ENCODE peak calls at places on chromosome 18, in five cellular contexts. One of them, this sample, is unnamed.

GRCh38 chr18:22999212-22999611 is 66.1 kb downstream of the RBBP8 start:
- DNase-seq in mammary epithelial cell: no peak
- DNase-seq in right cardiac atrium: no peak
- DNase-seq in hepatocyte: no peak
- DNase-seq in pancreas: no peak
- DNase-seq in this sample: no peak

GRCh38 chr18:75679347-75679746 is 251.8 kb upstream of the SMIM21 start:
- DNase-seq in mammary epithelial cell: no peak
- DNase-seq in right cardiac atrium: peak
- DNase-seq in hepatocyte: no peak
- DNase-seq in pancreas: no peak
- DNase-seq in this sample: no peak

GRCh38 chr18:23761941-23762340 is 72.7 kb downstream of the LAMA3 start:
- DNase-seq in mammary epithelial cell: no peak
- DNase-seq in right cardiac atrium: no peak
- DNase-seq in hepatocyte: no peak
- DNase-seq in pancreas: no peak
- DNase-seq in this sample: no peak

GRCh38 chr18:63476666-63477065 is at the start of gene SERPINB5:
- DNase-seq in mammary epithelial cell: peak
- DNase-seq in right cardiac atrium: no peak
- DNase-seq in hepatocyte: no peak
- DNase-seq in pancreas: no peak
- DNase-seq in this sample: peak

GRCh38 chr18:43805646-43806194 is 528.4 kb upstream of the SYT4 start:
- DNase-seq in mammary epithelial cell: no peak
- DNase-seq in right cardiac atrium: peak
- DNase-seq in hepatocyte: no peak
- DNase-seq in pancreas: no peak
- DNase-seq in this sample: no peak

GRCh38 chr18:55396267-55396905 is 191.6 kb downstream of the TCF4 start:
- DNase-seq in mammary epithelial cell: no peak
- DNase-seq in right cardiac atrium: no peak
- DNase-seq in hepatocyte: no peak
- DNase-seq in pancreas: no peak
- DNase-seq in this sample: no peak

GRCh38 chr18:71784777-71785176 is 759.4 kb downstream of the CBLN2 start:
- DNase-seq in mammary epithelial cell: no peak
- DNase-seq in right cardiac atrium: no peak
- DNase-seq in hepatocyte: peak
- DNase-seq in pancreas: no peak
- DNase-seq in this sample: peak

GRCh38 chr18:24514439-24514838 is 54.0 kb downstream of the HRH4 start:
- DNase-seq in mammary epithelial cell: peak
- DNase-seq in right cardiac atrium: no peak
- DNase-seq in hepatocyte: no peak
- DNase-seq in pancreas: no peak
- DNase-seq in this sample: peak

GRCh38 chr18:39841133-39842041 is 2113.6 kb upstream of the PIK3C3 start:
- DNase-seq in mammary epithelial cell: peak
- DNase-seq in right cardiac atrium: peak
- DNase-seq in hepatocyte: peak
- DNase-seq in pancreas: peak
- DNase-seq in this sample: peak

GRCh38 chr18:62442391-62442790 is 80.4 kb upstream of the ZCCHC2 start:
- DNase-seq in mammary epithelial cell: no peak
- DNase-seq in right cardiac atrium: no peak
- DNase-seq in hepatocyte: no peak
- DNase-seq in pancreas: no peak
- DNase-seq in this sample: no peak

GRCh38 chr18:51988277-51988676 is 351.7 kb upstream of the DCC start:
- DNase-seq in mammary epithelial cell: no peak
- DNase-seq in right cardiac atrium: no peak
- DNase-seq in hepatocyte: no peak
- DNase-seq in pancreas: no peak
- DNase-seq in this sample: no peak

GRCh38 chr18:35949903-35950627 is 22.4 kb upstream of the RMP24 start:
- DNase-seq in mammary epithelial cell: peak
- DNase-seq in right cardiac atrium: peak
- DNase-seq in hepatocyte: peak
- DNase-seq in pancreas: peak
- DNase-seq in this sample: no peak

DNA sequence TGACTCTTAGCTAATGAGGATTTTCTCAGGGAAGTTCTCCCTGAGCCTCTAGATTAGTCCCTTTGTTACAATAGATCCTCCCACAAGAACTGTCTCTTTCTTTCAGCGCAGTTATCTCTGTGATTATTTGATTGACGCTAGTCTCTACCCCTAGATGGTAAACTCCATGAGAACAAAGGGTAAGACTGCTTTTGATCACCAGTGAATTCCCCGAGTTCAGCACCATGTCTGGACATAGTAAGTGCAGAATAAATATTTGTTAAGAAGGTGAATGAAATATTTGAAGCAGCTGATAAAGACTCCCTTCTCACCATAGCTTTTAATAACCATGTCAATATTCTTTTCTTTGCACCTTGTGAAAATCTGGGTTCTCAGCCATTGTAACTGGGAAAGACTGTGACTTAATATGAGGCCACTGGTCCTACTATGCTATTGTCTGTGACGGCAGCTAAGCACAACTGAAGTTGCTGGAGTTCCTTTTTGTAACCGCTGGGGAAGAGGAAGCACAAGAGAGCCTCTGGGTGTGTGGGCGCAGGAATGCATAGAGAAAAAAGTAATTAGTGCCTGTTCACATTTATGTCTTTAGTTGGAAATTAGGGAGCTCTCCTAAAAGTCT is 214.7 kb downstream of the TGIF1 start:
- DNase-seq in mammary epithelial cell: no peak
- DNase-seq in right cardiac atrium: no peak
- DNase-seq in hepatocyte: peak
- DNase-seq in pancreas: no peak
- DNase-seq in this sample: no peak
- H3K27ac ChIP-seq in mammary epithelial cell: peak
- H3K27ac ChIP-seq in right cardiac atrium: no peak
- H3K27ac ChIP-seq in hepatocyte: peak
- H3K27ac ChIP-seq in pancreas: no peak
- H3K27ac ChIP-seq in this sample: no peak

GRCh38 chr18:6022089-6022444 is 126.7 kb upstream of the TMEM200C start:
- DNase-seq in mammary epithelial cell: no peak
- DNase-seq in right cardiac atrium: no peak
- DNase-seq in hepatocyte: no peak
- DNase-seq in pancreas: no peak
- DNase-seq in this sample: no peak
- H3K27ac ChIP-seq in mammary epithelial cell: no peak
- H3K27ac ChIP-seq in right cardiac atrium: no peak
- H3K27ac ChIP-seq in hepatocyte: no peak
- H3K27ac ChIP-seq in pancreas: no peak
- H3K27ac ChIP-seq in this sample: no peak

GRCh38 chr18:79953921-79954651 is 2.6 kb upstream of the SLC66A2 start:
- DNase-seq in mammary epithelial cell: no peak
- DNase-seq in right cardiac atrium: no peak
- DNase-seq in hepatocyte: peak
- DNase-seq in pancreas: no peak
- DNase-seq in this sample: no peak
- H3K27ac ChIP-seq in mammary epithelial cell: no peak
- H3K27ac ChIP-seq in right cardiac atrium: no peak
- H3K27ac ChIP-seq in hepatocyte: peak
- H3K27ac ChIP-seq in pancreas: no peak
- H3K27ac ChIP-seq in this sample: peak

GRCh38 chr18:10015288-10015701 is 101.5 kb downstream of the VAPA start:
- DNase-seq in mammary epithelial cell: peak
- DNase-seq in right cardiac atrium: peak
- DNase-seq in hepatocyte: peak
- DNase-seq in pancreas: no peak
- DNase-seq in this sample: peak
- H3K27ac ChIP-seq in mammary epithelial cell: no peak
- H3K27ac ChIP-seq in right cardiac atrium: peak
- H3K27ac ChIP-seq in hepatocyte: peak
- H3K27ac ChIP-seq in pancreas: no peak
- H3K27ac ChIP-seq in this sample: peak

DNA sequence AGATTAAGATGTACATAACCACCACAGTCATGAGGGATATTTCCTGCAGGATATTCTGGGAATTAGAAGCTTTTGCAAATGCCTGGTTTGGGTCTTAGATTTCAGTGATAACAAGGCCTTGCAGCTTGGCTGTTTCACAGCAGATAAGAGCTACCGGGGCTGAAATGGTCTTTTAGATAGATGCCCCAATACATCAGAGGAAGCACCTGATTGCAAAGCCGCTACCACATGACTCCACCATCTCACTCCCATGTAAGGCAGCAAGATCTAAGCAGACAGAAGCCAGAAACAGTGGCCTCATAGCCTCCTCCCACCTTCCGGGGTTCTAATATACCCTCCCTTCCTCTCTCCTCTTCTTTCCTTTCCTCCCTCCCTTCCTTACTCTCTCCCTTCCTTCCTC is 31.1 kb upstream of the EPG5 start:
- DNase-seq in mammary epithelial cell: no peak
- DNase-seq in right cardiac atrium: no peak
- DNase-seq in hepatocyte: no peak
- DNase-seq in pancreas: no peak
- DNase-seq in this sample: no peak
- H3K27ac ChIP-seq in mammary epithelial cell: no peak
- H3K27ac ChIP-seq in right cardiac atrium: no peak
- H3K27ac ChIP-seq in hepatocyte: no peak
- H3K27ac ChIP-seq in pancreas: no peak
- H3K27ac ChIP-seq in this sample: no peak